ENCODE peak calls at places on chromosomes 4 and X, in seven cellular contexts. One of them, this sample, is unnamed.

GRCh38 chr4:76733380-76733779 is 164.6 kb downstream of the SOWAHB start:
- DNase-seq in stimulated activated naive CD8-positive, alpha-beta T cell treated with anti-CD3 and anti-CD28 coated beads, Interleukin-15, Interleukin-2, amounts not matched to agents 100 U/mL and 50 U/mL, for 24 hours: no peak
- DNase-seq in esophagus squamous epithelium: no peak
- DNase-seq in epithelial cell of esophagus: peak; percentile 50
- DNase-seq in T-helper 2 cell: no peak
- DNase-seq in hypothalamus: no peak
- DNase-seq in T47D: no peak
- DNase-seq in this sample: no peak

GRCh38 chr4:100929135-100929534 is 411.3 kb upstream of the EMCN start:
- DNase-seq in epithelial cell of esophagus: no peak
- DNase-seq in T47D: no peak
- DNase-seq in esophagus squamous epithelium: no peak
- DNase-seq in hypothalamus: no peak
- DNase-seq in stimulated activated naive CD8-positive, alpha-beta T cell treated with anti-CD3 and anti-CD28 coated beads, Interleukin-15, Interleukin-2, amounts not matched to agents 100 U/mL and 50 U/mL, for 24 hours: no peak
- DNase-seq in T-helper 2 cell: no peak
- DNase-seq in this sample: no peak

GRCh38 chr4:108166038-108166437 is 2.7 kb downstream of the LEF1 start:
- DNase-seq in hypothalamus: no peak
- DNase-seq in esophagus squamous epithelium: no peak
- DNase-seq in stimulated activated naive CD8-positive, alpha-beta T cell treated with anti-CD3 and anti-CD28 coated beads, Interleukin-15, Interleukin-2, amounts not matched to agents 100 U/mL and 50 U/mL, for 24 hours: peak; percentile 49
- DNase-seq in T-helper 2 cell: peak; percentile 16
- DNase-seq in epithelial cell of esophagus: no peak
- DNase-seq in T47D: no peak
- DNase-seq in this sample: no peak

GRCh38 chrX:119756926-119757635 is 1.3 kb upstream of the SOWAHD start:
- DNase-seq in esophagus squamous epithelium: no peak
- DNase-seq in hypothalamus: no peak
- DNase-seq in epithelial cell of esophagus: no peak
- DNase-seq in T47D: no peak
- DNase-seq in stimulated activated naive CD8-positive, alpha-beta T cell treated with anti-CD3 and anti-CD28 coated beads, Interleukin-15, Interleukin-2, amounts not matched to agents 100 U/mL and 50 U/mL, for 24 hours: no peak
- DNase-seq in T-helper 2 cell: no peak
- DNase-seq in this sample: no peak

GRCh38 chr4:164410401-164410800 is 343.5 kb upstream of the SMIM31 start:
- DNase-seq in T-helper 2 cell: no peak
- DNase-seq in stimulated activated naive CD8-positive, alpha-beta T cell treated with anti-CD3 and anti-CD28 coated beads, Interleukin-15, Interleukin-2, amounts not matched to agents 100 U/mL and 50 U/mL, for 24 hours: no peak
- DNase-seq in esophagus squamous epithelium: no peak
- DNase-seq in T47D: no peak
- DNase-seq in epithelial cell of esophagus: no peak
- DNase-seq in hypothalamus: no peak
- DNase-seq in this sample: no peak

GRCh38 chrX:10549280-10549679 is 71.1 kb downstream of the MID1 start:
- DNase-seq in stimulated activated naive CD8-positive, alpha-beta T cell treated with anti-CD3 and anti-CD28 coated beads, Interleukin-15, Interleukin-2, amounts not matched to agents 100 U/mL and 50 U/mL, for 24 hours: no peak
- DNase-seq in esophagus squamous epithelium: no peak
- DNase-seq in hypothalamus: no peak
- DNase-seq in T47D: no peak
- DNase-seq in T-helper 2 cell: no peak
- DNase-seq in epithelial cell of esophagus: peak; percentile 14
- DNase-seq in this sample: no peak

GRCh38 chr4:87419578-87420249 is 2.7 kb upstream of the NUDT9 start:
- DNase-seq in T-helper 2 cell: no peak
- DNase-seq in esophagus squamous epithelium: no peak
- DNase-seq in epithelial cell of esophagus: peak; percentile 48
- DNase-seq in T47D: no peak
- DNase-seq in hypothalamus: no peak
- DNase-seq in stimulated activated naive CD8-positive, alpha-beta T cell treated with anti-CD3 and anti-CD28 coated beads, Interleukin-15, Interleukin-2, amounts not matched to agents 100 U/mL and 50 U/mL, for 24 hours: no peak
- DNase-seq in this sample: no peak

GRCh38 chrX:70755850-70756249 is 152.7 kb downstream of the TEX11 start:
- DNase-seq in hypothalamus: no peak
- DNase-seq in T-helper 2 cell: peak; percentile 31
- DNase-seq in epithelial cell of esophagus: no peak
- DNase-seq in esophagus squamous epithelium: no peak
- DNase-seq in T47D: no peak
- DNase-seq in stimulated activated naive CD8-positive, alpha-beta T cell treated with anti-CD3 and anti-CD28 coated beads, Interleukin-15, Interleukin-2, amounts not matched to agents 100 U/mL and 50 U/mL, for 24 hours: peak; percentile 63
- DNase-seq in this sample: no peak

GRCh38 chrX:1386338-1387127 is 5.4 kb downstream of the SLC25A6 start:
- DNase-seq in hypothalamus: no peak
- DNase-seq in epithelial cell of esophagus: no peak
- DNase-seq in T47D: no peak
- DNase-seq in stimulated activated naive CD8-positive, alpha-beta T cell treated with anti-CD3 and anti-CD28 coated beads, Interleukin-15, Interleukin-2, amounts not matched to agents 100 U/mL and 50 U/mL, for 24 hours: no peak
- DNase-seq in T-helper 2 cell: no peak
- DNase-seq in esophagus squamous epithelium: no peak
- DNase-seq in this sample: no peak

GRCh38 chrX:34379891-34380290 is 247.8 kb upstream of the FAM47A start:
- DNase-seq in hypothalamus: no peak
- DNase-seq in esophagus squamous epithelium: no peak
- DNase-seq in stimulated activated naive CD8-positive, alpha-beta T cell treated with anti-CD3 and anti-CD28 coated beads, Interleukin-15, Interleukin-2, amounts not matched to agents 100 U/mL and 50 U/mL, for 24 hours: no peak
- DNase-seq in T-helper 2 cell: no peak
- DNase-seq in T47D: no peak
- DNase-seq in epithelial cell of esophagus: peak; percentile 2
- DNase-seq in this sample: no peak

GRCh38 chrX:134144231-134144630 is 92.8 kb upstream of the CCDC160 start:
- DNase-seq in esophagus squamous epithelium: no peak
- DNase-seq in T47D: no peak
- DNase-seq in epithelial cell of esophagus: peak; percentile 11
- DNase-seq in T-helper 2 cell: no peak
- DNase-seq in hypothalamus: no peak
- DNase-seq in stimulated activated naive CD8-positive, alpha-beta T cell treated with anti-CD3 and anti-CD28 coated beads, Interleukin-15, Interleukin-2, amounts not matched to agents 100 U/mL and 50 U/mL, for 24 hours: no peak
- DNase-seq in this sample: no peak

GRCh38 chr4:69764311-69764710 is 3.9 kb upstream of the SULT1B1 start:
- DNase-seq in T-helper 2 cell: no peak
- DNase-seq in stimulated activated naive CD8-positive, alpha-beta T cell treated with anti-CD3 and anti-CD28 coated beads, Interleukin-15, Interleukin-2, amounts not matched to agents 100 U/mL and 50 U/mL, for 24 hours: no peak
- DNase-seq in hypothalamus: no peak
- DNase-seq in T47D: no peak
- DNase-seq in epithelial cell of esophagus: no peak
- DNase-seq in esophagus squamous epithelium: no peak
- DNase-seq in this sample: no peak

GRCh38 chrX:118218940-118219339 is 102.3 kb upstream of the KLHL13 start:
- DNase-seq in hypothalamus: no peak
- DNase-seq in T-helper 2 cell: no peak
- DNase-seq in esophagus squamous epithelium: no peak
- DNase-seq in epithelial cell of esophagus: no peak
- DNase-seq in stimulated activated naive CD8-positive, alpha-beta T cell treated with anti-CD3 and anti-CD28 coated beads, Interleukin-15, Interleukin-2, amounts not matched to agents 100 U/mL and 50 U/mL, for 24 hours: no peak
- DNase-seq in T47D: no peak
- DNase-seq in this sample: no peak

GRCh38 chr4:83701041-83701440 is 165.1 kb downstream of the GPAT3 start:
- DNase-seq in hypothalamus: no peak
- DNase-seq in esophagus squamous epithelium: no peak
- DNase-seq in epithelial cell of esophagus: no peak
- DNase-seq in T-helper 2 cell: no peak
- DNase-seq in T47D: no peak
- DNase-seq in stimulated activated naive CD8-positive, alpha-beta T cell treated with anti-CD3 and anti-CD28 coated beads, Interleukin-15, Interleukin-2, amounts not matched to agents 100 U/mL and 50 U/mL, for 24 hours: no peak
- DNase-seq in this sample: no peak

GRCh38 chr4:186762865-186763264 is 39.2 kb upstream of the FAT1 start:
- DNase-seq in T47D: no peak
- DNase-seq in hypothalamus: no peak
- DNase-seq in stimulated activated naive CD8-positive, alpha-beta T cell treated with anti-CD3 and anti-CD28 coated beads, Interleukin-15, Interleukin-2, amounts not matched to agents 100 U/mL and 50 U/mL, for 24 hours: no peak
- DNase-seq in epithelial cell of esophagus: peak; percentile 18
- DNase-seq in T-helper 2 cell: no peak
- DNase-seq in esophagus squamous epithelium: no peak
- DNase-seq in this sample: no peak

GRCh38 chrX:19121898-19122640 is at the start of gene ADGRG2:
- DNase-seq in epithelial cell of esophagus: peak; percentile 16
- DNase-seq in esophagus squamous epithelium: no peak
- DNase-seq in T47D: peak; percentile 27
- DNase-seq in T-helper 2 cell: no peak
- DNase-seq in stimulated activated naive CD8-positive, alpha-beta T cell treated with anti-CD3 and anti-CD28 coated beads, Interleukin-15, Interleukin-2, amounts not matched to agents 100 U/mL and 50 U/mL, for 24 hours: peak; percentile 6
- DNase-seq in hypothalamus: no peak
- DNase-seq in this sample: peak; percentile 42

GRCh38 chr4:21769404-21770147 is 179.0 kb downstream of the KCNIP4 start:
- DNase-seq in T-helper 2 cell: no peak
- DNase-seq in esophagus squamous epithelium: no peak
- DNase-seq in epithelial cell of esophagus: peak; percentile 59
- DNase-seq in hypothalamus: no peak
- DNase-seq in stimulated activated naive CD8-positive, alpha-beta T cell treated with anti-CD3 and anti-CD28 coated beads, Interleukin-15, Interleukin-2, amounts not matched to agents 100 U/mL and 50 U/mL, for 24 hours: no peak
- DNase-seq in T47D: no peak
- DNase-seq in this sample: no peak

GRCh38 chr4:33974270-33974669 is 2270.0 kb downstream of the ARAP2 start:
- DNase-seq in hypothalamus: no peak
- DNase-seq in epithelial cell of esophagus: no peak
- DNase-seq in stimulated activated naive CD8-positive, alpha-beta T cell treated with anti-CD3 and anti-CD28 coated beads, Interleukin-15, Interleukin-2, amounts not matched to agents 100 U/mL and 50 U/mL, for 24 hours: no peak
- DNase-seq in T47D: no peak
- DNase-seq in T-helper 2 cell: no peak
- DNase-seq in esophagus squamous epithelium: no peak
- DNase-seq in this sample: no peak

GRCh38 chr4:168615294-168615693 is 118.4 kb downstream of the PALLD start:
- DNase-seq in stimulated activated naive CD8-positive, alpha-beta T cell treated with anti-CD3 and anti-CD28 coated beads, Interleukin-15, Interleukin-2, amounts not matched to agents 100 U/mL and 50 U/mL, for 24 hours: no peak
- DNase-seq in hypothalamus: no peak
- DNase-seq in esophagus squamous epithelium: no peak
- DNase-seq in epithelial cell of esophagus: no peak
- DNase-seq in T47D: no peak
- DNase-seq in T-helper 2 cell: no peak
- DNase-seq in this sample: no peak

GRCh38 chr4:1351854-1352633 is 5.0 kb downstream of the UVSSA start:
- DNase-seq in hypothalamus: peak; percentile 62
- DNase-seq in T-helper 2 cell: peak; percentile 72
- DNase-seq in epithelial cell of esophagus: peak; percentile 82
- DNase-seq in stimulated activated naive CD8-positive, alpha-beta T cell treated with anti-CD3 and anti-CD28 coated beads, Interleukin-15, Interleukin-2, amounts not matched to agents 100 U/mL and 50 U/mL, for 24 hours: peak; percentile 94
- DNase-seq in T47D: peak; percentile 89
- DNase-seq in esophagus squamous epithelium: no peak
- DNase-seq in this sample: peak; percentile 96

GRCh38 chrX:19174401-19175025 is 52.2 kb upstream of the ADGRG2 start:
- DNase-seq in T-helper 2 cell: no peak
- DNase-seq in esophagus squamous epithelium: no peak
- DNase-seq in T47D: no peak
- DNase-seq in epithelial cell of esophagus: peak; percentile 85
- DNase-seq in hypothalamus: no peak
- DNase-seq in stimulated activated naive CD8-positive, alpha-beta T cell treated with anti-CD3 and anti-CD28 coated beads, Interleukin-15, Interleukin-2, amounts not matched to agents 100 U/mL and 50 U/mL, for 24 hours: no peak
- DNase-seq in this sample: no peak

GRCh38 chr4:27887646-27888045 is 1027.0 kb downstream of the STIM2 start:
- DNase-seq in T-helper 2 cell: no peak
- DNase-seq in T47D: no peak
- DNase-seq in epithelial cell of esophagus: no peak
- DNase-seq in hypothalamus: no peak
- DNase-seq in stimulated activated naive CD8-positive, alpha-beta T cell treated with anti-CD3 and anti-CD28 coated beads, Interleukin-15, Interleukin-2, amounts not matched to agents 100 U/mL and 50 U/mL, for 24 hours: no peak
- DNase-seq in esophagus squamous epithelium: no peak
- DNase-seq in this sample: no peak

GRCh38 chrX:16433021-16433420 is 216.9 kb upstream of the S100G start:
- DNase-seq in epithelial cell of esophagus: no peak
- DNase-seq in hypothalamus: no peak
- DNase-seq in stimulated activated naive CD8-positive, alpha-beta T cell treated with anti-CD3 and anti-CD28 coated beads, Interleukin-15, Interleukin-2, amounts not matched to agents 100 U/mL and 50 U/mL, for 24 hours: no peak
- DNase-seq in esophagus squamous epithelium: no peak
- DNase-seq in T47D: no peak
- DNase-seq in T-helper 2 cell: no peak
- DNase-seq in this sample: no peak

GRCh38 chr4:83114576-83114975 is at the start of gene PLAC8:
- DNase-seq in stimulated activated naive CD8-positive, alpha-beta T cell treated with anti-CD3 and anti-CD28 coated beads, Interleukin-15, Interleukin-2, amounts not matched to agents 100 U/mL and 50 U/mL, for 24 hours: peak; percentile 21
- DNase-seq in epithelial cell of esophagus: peak; percentile 82
- DNase-seq in hypothalamus: no peak
- DNase-seq in T47D: no peak
- DNase-seq in T-helper 2 cell: peak; percentile 71
- DNase-seq in esophagus squamous epithelium: no peak
- DNase-seq in this sample: no peak

GRCh38 chrX:120125444-120125843 is 9.7 kb upstream of the RHOXF1 start:
- DNase-seq in epithelial cell of esophagus: no peak
- DNase-seq in hypothalamus: no peak
- DNase-seq in stimulated activated naive CD8-positive, alpha-beta T cell treated with anti-CD3 and anti-CD28 coated beads, Interleukin-15, Interleukin-2, amounts not matched to agents 100 U/mL and 50 U/mL, for 24 hours: no peak
- DNase-seq in T-helper 2 cell: no peak
- DNase-seq in T47D: no peak
- DNase-seq in esophagus squamous epithelium: no peak
- DNase-seq in this sample: no peak

GRCh38 chr4:115234405-115235093 is 121.1 kb upstream of the NDST4 start:
- DNase-seq in T47D: peak; percentile 3
- DNase-seq in hypothalamus: no peak
- DNase-seq in stimulated activated naive CD8-positive, alpha-beta T cell treated with anti-CD3 and anti-CD28 coated beads, Interleukin-15, Interleukin-2, amounts not matched to agents 100 U/mL and 50 U/mL, for 24 hours: no peak
- DNase-seq in esophagus squamous epithelium: no peak
- DNase-seq in epithelial cell of esophagus: peak; percentile 45
- DNase-seq in T-helper 2 cell: peak; percentile 0
- DNase-seq in this sample: no peak

GRCh38 chr4:15130441-15130840 is 128.2 kb downstream of the CPEB2 start:
- DNase-seq in T-helper 2 cell: no peak
- DNase-seq in esophagus squamous epithelium: no peak
- DNase-seq in epithelial cell of esophagus: no peak
- DNase-seq in stimulated activated naive CD8-positive, alpha-beta T cell treated with anti-CD3 and anti-CD28 coated beads, Interleukin-15, Interleukin-2, amounts not matched to agents 100 U/mL and 50 U/mL, for 24 hours: no peak
- DNase-seq in hypothalamus: no peak
- DNase-seq in T47D: no peak
- DNase-seq in this sample: no peak

GRCh38 chrX:66166671-66167070 is 2.6 kb downstream of the HEPH start:
- DNase-seq in hypothalamus: no peak
- DNase-seq in esophagus squamous epithelium: no peak
- DNase-seq in T-helper 2 cell: no peak
- DNase-seq in epithelial cell of esophagus: no peak
- DNase-seq in stimulated activated naive CD8-positive, alpha-beta T cell treated with anti-CD3 and anti-CD28 coated beads, Interleukin-15, Interleukin-2, amounts not matched to agents 100 U/mL and 50 U/mL, for 24 hours: no peak
- DNase-seq in T47D: no peak
- DNase-seq in this sample: no peak

GRCh38 chr4:181684310-181684709 is 558.9 kb upstream of the TENM3 start:
- DNase-seq in T-helper 2 cell: no peak
- DNase-seq in epithelial cell of esophagus: no peak
- DNase-seq in T47D: no peak
- DNase-seq in stimulated activated naive CD8-positive, alpha-beta T cell treated with anti-CD3 and anti-CD28 coated beads, Interleukin-15, Interleukin-2, amounts not matched to agents 100 U/mL and 50 U/mL, for 24 hours: no peak
- DNase-seq in esophagus squamous epithelium: no peak
- DNase-seq in hypothalamus: no peak
- DNase-seq in this sample: no peak

GRCh38 chr4:5357863-5358262 is 306.6 kb downstream of the STK32B start:
- DNase-seq in T-helper 2 cell: no peak
- DNase-seq in epithelial cell of esophagus: no peak
- DNase-seq in esophagus squamous epithelium: no peak
- DNase-seq in T47D: no peak
- DNase-seq in stimulated activated naive CD8-positive, alpha-beta T cell treated with anti-CD3 and anti-CD28 coated beads, Interleukin-15, Interleukin-2, amounts not matched to agents 100 U/mL and 50 U/mL, for 24 hours: no peak
- DNase-seq in hypothalamus: no peak
- DNase-seq in this sample: no peak

GRCh38 chr4:34193451-34194154 is 2050.7 kb downstream of the ARAP2 start:
- DNase-seq in hypothalamus: no peak
- DNase-seq in T-helper 2 cell: no peak
- DNase-seq in T47D: no peak
- DNase-seq in esophagus squamous epithelium: no peak
- DNase-seq in stimulated activated naive CD8-positive, alpha-beta T cell treated with anti-CD3 and anti-CD28 coated beads, Interleukin-15, Interleukin-2, amounts not matched to agents 100 U/mL and 50 U/mL, for 24 hours: no peak
- DNase-seq in epithelial cell of esophagus: peak; percentile 28
- DNase-seq in this sample: no peak